ENCODE peak calls at places on chromosomes 3 and 15, in four cellular contexts. V is GM23338, R is PC-9, S is H1. O is an unnamed sample.

GRCh38 chr15:62752687-62753517 is 289.6 kb upstream of the TPM1 start:
- DNase-seq in S (no peak), V (no peak), R (peak; percentile 70), O (no peak)

GRCh38 chr15:42079401-42079908 is 14.9 kb downstream of the PLA2G4D start:
- DNase-seq in S (no peak), R (no peak), V (peak; percentile 34), O (no peak)

GRCh38 chr15:91866971-91867372 is 13.5 kb downstream of the SLCO3A1 start:
- DNase-seq in R (no peak), S (no peak), V (no peak), O (no peak)

GRCh38 chr3:194140520-194141414 is 4.8 kb downstream of the HES1 start:
- DNase-seq in R (peak; percentile 82), S (no peak), V (peak; percentile 93), O (peak; percentile 76)

GRCh38 chr15:25830844-25831443 is 32.2 kb downstream of the ATP10A start:
- DNase-seq in S (no peak), V (no peak), R (no peak), O (no peak)

GRCh38 chr3:131922356-131922755 is 112.5 kb downstream of the CPNE4 start:
- DNase-seq in S (no peak), R (no peak), V (no peak), O (no peak)

GRCh38 chr15:60004846-60005351 is 788 bp downstream of the FOXB1 start:
- DNase-seq in V (peak; percentile 76), S (no peak), R (no peak), O (no peak)

GRCh38 chr3:161221881-161222600 is 930 bp downstream of the NMD3 start:
- DNase-seq in V (no peak), R (no peak), S (no peak), O (no peak)

GRCh38 chr15:98774756-98775497 is 126.6 kb downstream of the IGF1R start:
- DNase-seq in S (no peak), R (no peak), V (no peak), O (no peak)

GRCh38 chr3:4990061-4990460 is 10.8 kb downstream of the BHLHE40 start:
- DNase-seq in S (no peak), V (no peak), R (peak; percentile 39), O (no peak)

GRCh38 chr15:80588801-80589200 is 106.3 kb upstream of the ABHD17C start:
- DNase-seq in R (peak; percentile 99), S (no peak), V (no peak), O (no peak)

GRCh38 chr3:89173546-89173945 is 66.1 kb downstream of the EPHA3 start:
- DNase-seq in V (no peak), R (no peak), S (no peak), O (no peak)

GRCh38 chr15:39855400-39855799 is 64.7 kb downstream of the GPR176 start:
- DNase-seq in S (no peak), V (no peak), R (no peak), O (no peak)

GRCh38 chr3:112390783-112391641 is 58.1 kb downstream of the CD200 start:
- DNase-seq in R (peak; percentile 52), S (peak; percentile 38), V (peak; percentile 72), O (no peak)

GRCh38 chr3:4373669-4374068 is 70.5 kb downstream of the SETMAR start:
- DNase-seq in R (no peak), V (no peak), S (no peak), O (no peak)

GRCh38 chr3:4714045-4714444 is 220.9 kb downstream of the ITPR1 start:
- DNase-seq in R (no peak), V (no peak), S (no peak), O (no peak)

GRCh38 chr15:29554531-29554930 is 267.7 kb downstream of the TJP1 start:
- DNase-seq in V (no peak), S (no peak), R (no peak), O (no peak)

GRCh38 chr3:55007971-55008370 is 80.1 kb upstream of the LRTM1 start:
- DNase-seq in R (no peak), S (no peak), V (no peak), O (no peak)

GRCh38 chr3:170679190-170679589 is 93.3 kb upstream of the SLC7A14 start:
- DNase-seq in R (peak; percentile 53), V (no peak), S (no peak), O (no peak)

DNA sequence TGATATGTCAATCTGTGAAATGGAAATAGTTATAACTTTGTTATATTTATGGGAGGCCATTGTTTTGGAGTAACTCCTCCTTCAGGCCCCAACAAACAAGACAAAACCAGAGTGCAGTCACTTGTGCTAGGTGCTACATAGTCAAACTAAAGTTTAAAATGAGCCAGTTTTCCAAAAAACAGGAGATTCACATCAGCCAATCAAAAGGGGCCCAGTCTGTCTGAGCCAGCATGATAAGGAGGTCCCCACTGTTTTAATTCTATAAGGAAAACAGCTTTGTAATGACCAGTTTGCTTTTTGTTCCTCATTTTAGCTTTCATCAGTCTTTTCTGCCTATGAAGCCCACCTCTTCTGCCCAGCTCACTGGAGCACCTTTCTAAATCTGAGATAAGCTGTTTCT is 94.7 kb upstream of the SLC7A14 start:
- DNase-seq in R (no peak), S (no peak), V (no peak), O (no peak)
- H3K4me3 ChIP-seq in R (no peak overlapping the region), S (no peak overlapping the region), V (no peak overlapping the region), O (no peak overlapping the region)

GRCh38 chr3:97883736-97884135 is 61.9 kb downstream of the CRYBG3 start:
- DNase-seq in V (no peak), R (no peak), S (no peak), O (no peak)
- H3K4me1 ChIP-seq in V (no peaks in the 10 kb centered on the region), R (peaks cover 24% of the 10 kb centered on the region), S (no peaks in the 10 kb centered on the region), O (peaks cover 3% of the 10 kb centered on the region)

GRCh38 chr3:16482194-16482769 is 31.2 kb downstream of the RFTN1 start:
- DNase-seq in V (no peak), R (no peak), S (no peak), O (no peak)
- H3K4me3 ChIP-seq in V (no peak overlapping the region), R (no peak overlapping the region), S (no peak overlapping the region), O (no peak overlapping the region)

DNA sequence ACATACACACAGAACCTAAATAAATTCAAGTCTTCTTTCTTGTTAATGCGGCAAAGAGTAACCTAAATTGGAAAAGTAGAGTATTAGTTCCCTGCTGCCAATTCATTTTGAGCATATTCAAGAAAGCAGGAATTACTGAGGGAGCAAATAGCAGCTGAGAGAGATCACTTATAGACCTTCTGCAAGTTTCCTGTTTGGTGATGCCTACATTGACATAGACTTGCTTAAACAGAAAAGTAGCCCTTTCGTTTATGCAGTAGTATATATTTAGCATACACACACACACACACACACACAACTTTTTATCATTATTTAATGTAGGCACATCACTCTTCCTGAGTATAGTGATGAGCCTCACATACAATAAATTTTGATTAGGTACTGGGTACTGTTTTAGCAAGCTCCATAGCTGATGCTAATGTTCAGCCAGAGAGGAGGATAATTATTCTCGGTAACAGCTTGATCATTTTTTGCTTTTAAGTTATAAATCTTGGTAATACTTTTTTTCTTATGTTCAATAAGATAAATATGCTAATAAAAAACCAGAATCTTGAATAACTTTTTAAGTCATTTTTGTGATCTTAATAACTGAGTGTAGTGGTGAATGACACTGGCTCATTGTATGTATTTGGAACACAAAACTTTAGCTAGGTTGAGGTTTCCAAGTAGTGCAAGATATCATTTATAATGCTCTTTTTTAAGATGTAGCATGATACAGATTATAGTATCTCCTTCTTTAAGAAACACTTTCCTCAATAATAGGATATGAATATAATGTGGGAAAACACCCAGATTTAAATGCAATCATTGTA is 174.7 kb downstream of the MBNL1 start:
- DNase-seq in V (no peak), S (no peak), R (no peak), O (no peak)
- H3K4me1 ChIP-seq in V (peaks cover 10% of the 10 kb centered on the region), S (no peaks in the 10 kb centered on the region), R (no peaks in the 10 kb centered on the region), O (peaks cover 11% of the 10 kb centered on the region)

DNA sequence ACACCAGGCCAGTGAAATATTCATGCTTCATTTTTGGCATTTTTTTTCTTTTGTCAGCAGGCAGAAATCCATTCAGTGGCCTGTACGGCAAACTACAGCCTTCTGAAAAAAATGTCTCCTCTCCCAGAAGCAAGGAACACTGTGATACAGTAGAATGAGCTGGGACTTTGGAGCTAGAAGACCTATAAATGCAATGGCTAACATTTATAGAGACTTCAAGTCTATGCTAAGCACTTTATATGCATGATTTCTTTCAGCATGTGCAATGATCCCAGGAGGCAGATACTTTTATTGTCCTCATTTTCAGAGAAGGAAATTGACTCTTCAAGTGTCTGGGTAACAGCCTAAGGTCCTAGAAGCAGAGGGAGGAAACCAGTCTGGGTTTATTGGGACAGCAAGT is 141.0 kb downstream of the ALDH1A2 start:
- DNase-seq in V (no peak), R (no peak), S (no peak), O (no peak)
- H3K4me3 ChIP-seq in V (no peak overlapping the region), R (no peak overlapping the region), S (no peak overlapping the region), O (no peak overlapping the region)

GRCh38 chr3:14811733-14812132 is 7.0 kb upstream of the FGD5 start:
- DNase-seq in V (peak; percentile 42), S (no peak), R (no peak), O (no peak)
- H3K4me1 ChIP-seq in V (peaks cover 17% of the 10 kb centered on the region), S (peaks cover 2% of the 10 kb centered on the region), R (no peaks in the 10 kb centered on the region), O (peaks cover 4% of the 10 kb centered on the region)

GRCh38 chr3:40623567-40623966 is 98.8 kb downstream of the ZNF621 start:
- DNase-seq in V (no peak), R (peak; percentile 82), S (no peak), O (peak; percentile 41)
- H3K4me3 ChIP-seq in V (no peak overlapping the region), R (no peak overlapping the region), S (no peak overlapping the region), O (no peak overlapping the region)

GRCh38 chr15:93065641-93066045 is 23.4 kb downstream of the RGMA start:
- DNase-seq in R (no peak), S (no peak), V (no peak), O (no peak)
- H3K4me1 ChIP-seq in R (peaks cover 48% of the 10 kb centered on the region), S (peaks cover 22% of the 10 kb centered on the region), V (peaks cover 67% of the 10 kb centered on the region), O (peaks cover 8% of the 10 kb centered on the region)

GRCh38 chr3:11593318-11594034 is 50.2 kb downstream of the VGLL4 start:
- DNase-seq in S (no peak), R (no peak), V (no peak), O (no peak)

GRCh38 chr3:11591006-11591360 is 52.7 kb downstream of the VGLL4 start:
- DNase-seq in R (no peak), V (no peak), S (no peak), O (no peak)

GRCh38 chr3:11592460-11593298 is 51.0 kb downstream of the VGLL4 start:
- DNase-seq in S (no peak), R (no peak), V (no peak), O (no peak)

GRCh38 chr3:11589706-11590105 is 54.0 kb downstream of the VGLL4 start:
- DNase-seq in S (no peak), V (no peak), R (no peak), O (no peak)

DNA sequence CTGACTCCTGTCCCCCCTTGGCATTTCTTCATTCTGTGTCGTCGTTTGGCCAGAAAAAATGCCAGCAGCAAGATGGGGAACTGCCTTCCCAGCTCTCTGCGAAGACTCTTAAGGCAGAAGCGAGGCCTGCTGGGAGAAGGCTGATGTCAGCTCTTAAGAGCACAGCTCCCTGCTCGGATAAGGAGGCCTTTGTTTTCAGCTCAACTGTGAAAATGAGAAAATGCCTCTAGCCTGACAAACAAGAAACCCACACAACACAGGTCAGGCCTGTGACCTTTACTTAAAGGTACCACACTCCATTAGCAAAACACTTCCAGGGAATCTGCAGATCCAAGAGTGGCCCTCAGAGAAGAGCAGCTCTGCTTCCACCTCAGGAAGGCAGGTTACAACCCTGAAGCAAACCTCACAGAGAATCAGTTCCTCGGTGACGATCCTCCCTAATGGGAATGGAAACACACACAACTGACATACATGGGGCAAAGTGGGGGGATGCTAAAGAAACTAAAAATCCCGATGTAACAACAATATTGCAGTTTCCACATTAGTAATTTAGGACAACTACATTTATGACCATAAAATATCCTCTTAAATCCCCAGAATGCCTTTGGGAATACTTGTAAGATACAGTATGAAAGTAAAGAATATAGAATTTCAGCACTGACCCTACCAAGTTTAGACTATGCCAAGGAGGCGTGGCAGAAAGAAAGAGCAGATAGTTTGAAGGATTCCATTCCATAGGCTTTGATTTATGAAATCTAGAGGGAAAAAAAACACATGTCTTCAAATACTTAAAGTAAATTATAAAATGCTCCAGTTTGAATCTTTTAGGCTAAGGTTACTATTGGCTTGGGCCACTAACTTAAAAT is 52.1 kb downstream of the VGLL4 start:
- DNase-seq in R (peak; percentile 74), S (peak; percentile 53), V (peak; percentile 69), O (no peak)
- H3K4me3 ChIP-seq in R (no peak overlapping the region), S (no peak overlapping the region), V (peak overlapping the region; percentile 8), O (no peak overlapping the region)